ENCODE peak calls at places on chromosomes 11 and 22, in seven cellular contexts. Q is coronary artery, Y is lung, G is NB4, D is lower leg skin, U is AG09309, L is GM06990. P is an unnamed sample.
A peak's percentile ranks its signal among the peaks of the same experiment; 100 is the strongest.

GRCh38 chr11:72008728-72009127 is 10.0 kb downstream of the IL18BP start:
- DNase-seq in U (no peak), G (no peak), Y (no peak), L (no peak), D (no peak), Q (no peak), P (no peak)

GRCh38 chr11:11620966-11621880 is 582 bp downstream of the GALNT18 start:
- DNase-seq in D (no peak), U (no peak), Y (peak; percentile 39), Q (no peak), L (peak; percentile 75), G (peak; percentile 4), P (no peak)

GRCh38 chr11:95413761-95414160 is 182.8 kb upstream of the SESN3 start:
- DNase-seq in L (no peak), Q (no peak), G (no peak), U (no peak), Y (no peak), D (no peak), P (no peak)

GRCh38 chr11:5689551-5689983 is at the start of gene TRIM22:
- DNase-seq in U (peak; percentile 63), Q (no peak), Y (peak; percentile 60), G (peak; percentile 86), D (no peak), L (peak; percentile 71), P (no peak)

GRCh38 chr22:20809538-20810185 is 35.7 kb downstream of the SERPIND1 start:
- DNase-seq in U (no peak), Y (no peak), G (no peak), Q (no peak), D (no peak), L (no peak), P (no peak)

GRCh38 chr11:46889251-46889650 is 29.1 kb downstream of the LRP4 start:
- DNase-seq in U (no peak), Y (no peak), D (no peak), G (no peak), L (no peak), Q (no peak), P (no peak)

GRCh38 chr22:23073506-23074229 is 3.3 kb downstream of the GNAZ start:
- DNase-seq in U (no peak), L (no peak), Y (no peak), Q (no peak), D (peak; percentile 81), G (no peak), P (no peak)

GRCh38 chr11:65166893-65167292 is 3.1 kb upstream of the SPDYC start:
- DNase-seq in Y (no peak), Q (no peak), L (no peak), D (no peak), U (no peak), G (no peak), P (no peak)

GRCh38 chr11:2697871-2698270 is 1.9 kb downstream of the KCNQ1OT1 start:
- DNase-seq in D (no peak), Q (no peak), G (no peak), L (no peak), U (no peak), Y (no peak), P (no peak)

GRCh38 chr11:120137611-120138521 is at the start of gene TRIM29:
- DNase-seq in Q (peak; percentile 65), L (no peak), G (no peak), D (peak; percentile 91), Y (peak; percentile 33), U (no peak), P (peak; percentile 78)

GRCh38 chr22:47599753-47600152 is 837.3 kb downstream of the TBC1D22A start:
- DNase-seq in Q (no peak), U (no peak), Y (no peak), G (no peak), L (no peak), D (peak; percentile 62), P (peak; percentile 71)

GRCh38 chr22:37079158-37079557 is 27.6 kb downstream of the KCTD17 start:
- DNase-seq in Y (no peak), L (no peak), D (no peak), U (no peak), G (no peak), Q (no peak), P (no peak)

GRCh38 chr11:31995525-31996123 is 95.2 kb upstream of the RCN1 start:
- DNase-seq in Q (no peak), L (peak; percentile 15), G (peak; percentile 20), D (no peak), Y (no peak), U (peak; percentile 5), P (no peak)

GRCh38 chr22:50111056-50111455 is 21.2 kb downstream of the MOV10L1 start:
- DNase-seq in L (no peak), Y (no peak), D (no peak), G (peak; percentile 17), Q (no peak), U (no peak), P (no peak)

GRCh38 chr11:113991170-113991569 is 16.3 kb downstream of the HTR3A start:
- DNase-seq in Q (no peak), L (no peak), D (no peak), Y (no peak), U (no peak), G (peak; percentile 53), P (no peak)

GRCh38 chr11:93626038-93626437 is 35.4 kb upstream of the CEP295 start:
- DNase-seq in L (no peak), Q (no peak), U (no peak), Y (no peak), D (no peak), G (no peak), P (no peak)

GRCh38 chr22:38435960-38436359 is 19.0 kb downstream of the KCNJ4 start:
- DNase-seq in Y (no peak), L (no peak), G (no peak), U (no peak), Q (no peak), D (no peak), P (no peak)

GRCh38 chr22:38436629-38437395 is 18.2 kb downstream of the KCNJ4 start:
- DNase-seq in Q (no peak), U (no peak), L (no peak), G (no peak), D (no peak), Y (no peak), P (no peak)

GRCh38 chr22:38433871-38434270 is 21.1 kb downstream of the KCNJ4 start:
- DNase-seq in G (no peak), U (no peak), Y (no peak), D (no peak), Q (no peak), L (no peak), P (no peak)

GRCh38 chr22:38437416-38437815 is 17.6 kb downstream of the KCNJ4 start:
- DNase-seq in Q (no peak), U (no peak), G (no peak), Y (no peak), L (no peak), D (no peak), P (no peak)

GRCh38 chr22:38435010-38435409 is 20.0 kb downstream of the KCNJ4 start:
- DNase-seq in Y (no peak), L (no peak), U (no peak), Q (no peak), D (no peak), G (peak; percentile 33), P (no peak)
- TF ChIP-seq CTCF in Y (no peak), L (peak; percentile 13), U (no peak), Q (no peak), D (no peak), G (peak; percentile 16), P (no peak)

GRCh38 chr11:78907636-78908035 is 333.0 kb upstream of the NARS2 start:
- DNase-seq in Y (no peak), U (no peak), L (no peak), Q (no peak), G (no peak), D (no peak), P (no peak)

GRCh38 chr11:78898376-78898775 is 323.7 kb upstream of the NARS2 start:
- DNase-seq in Q (no peak), G (no peak), L (no peak), Y (no peak), U (no peak), D (no peak), P (no peak)

GRCh38 chr11:78901831-78902230 is 327.2 kb upstream of the NARS2 start:
- DNase-seq in D (no peak), Q (no peak), L (no peak), G (no peak), Y (no peak), U (no peak), P (no peak)

GRCh38 chr11:78905756-78906155 is 331.1 kb upstream of the NARS2 start:
- DNase-seq in U (no peak), Q (no peak), Y (no peak), L (no peak), D (no peak), G (no peak), P (no peak)

DNA sequence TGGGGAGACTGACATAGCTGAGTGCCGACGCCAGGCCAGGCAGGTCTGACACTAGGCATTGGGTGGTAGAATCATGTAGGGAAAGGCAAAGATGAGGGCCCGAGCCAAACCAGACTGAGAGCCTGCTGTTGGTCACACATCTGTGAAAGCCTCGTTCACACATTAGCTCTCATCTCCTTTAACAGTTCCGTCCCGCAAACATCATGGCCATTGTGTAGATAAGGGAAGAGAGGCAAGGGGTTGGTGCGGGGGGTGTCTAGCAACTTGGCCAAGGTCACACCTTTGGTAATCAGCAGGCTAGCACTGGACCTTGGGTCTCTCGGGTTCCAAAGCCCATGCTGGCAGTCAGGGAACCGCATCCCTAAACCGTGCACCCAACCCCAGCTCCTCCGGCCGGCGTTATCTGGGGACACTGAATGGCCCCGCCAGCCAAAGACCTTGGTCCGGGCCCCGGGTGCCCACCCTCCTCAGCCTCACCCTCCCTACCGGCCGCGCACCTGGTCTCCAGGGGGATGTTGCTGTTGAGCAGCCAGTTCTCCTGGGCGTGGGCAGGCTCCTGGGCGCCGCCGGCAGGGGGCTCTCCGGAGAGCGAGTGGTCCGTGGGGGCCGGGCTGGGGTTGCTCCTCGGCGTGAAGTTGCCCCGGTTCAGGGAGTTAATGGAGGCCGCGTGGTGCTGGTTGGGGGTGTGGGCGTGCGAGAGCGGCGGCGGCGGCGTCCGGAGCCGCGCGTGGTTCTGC is 328.3 kb upstream of the NARS2 start:
- DNase-seq in L (peak; percentile 8), U (no peak), G (no peak), D (no peak), Y (no peak), Q (no peak), P (no peak)
- TF ChIP-seq CTCF in L (peak; percentile 12), U (no peak), G (no peak), D (no peak), Y (no peak), Q (no peak), P (no peak)

DNA sequence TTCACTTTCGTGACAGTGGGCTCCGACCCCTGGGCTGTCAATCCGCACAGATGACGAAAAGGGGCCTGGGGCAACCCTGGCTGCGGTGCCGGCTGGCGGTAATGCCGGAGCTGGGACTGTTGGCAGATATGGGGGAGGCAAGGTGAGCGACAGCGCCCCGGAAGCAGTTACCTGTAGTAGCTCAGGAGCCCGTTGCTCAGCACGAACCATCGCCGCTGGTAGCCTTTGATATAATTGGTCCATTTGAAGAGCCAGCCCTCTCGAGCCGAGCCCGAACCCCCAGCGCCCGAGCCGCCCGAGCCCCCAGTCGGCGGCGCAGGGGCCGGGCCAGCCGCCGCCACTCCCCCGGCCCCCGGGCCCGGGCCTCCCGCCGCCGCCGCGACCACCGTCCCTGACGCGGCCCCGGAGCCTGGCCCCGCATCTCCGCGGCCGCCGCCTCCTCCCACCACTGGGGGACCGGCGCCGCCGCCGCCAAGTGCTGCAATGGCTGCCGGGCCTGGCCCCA is 390 bp downstream of the OSBP start:
- DNase-seq in D (peak; percentile 91), Y (peak; percentile 72), Q (peak; percentile 75), U (no peak), L (peak; percentile 50), G (peak; percentile 43), P (no peak)
- TF ChIP-seq CTCF in D (no peak), Y (no peak), Q (no peak), U (no peak), L (no peak), G (no peak), P (no peak)

GRCh38 chr11:75376175-75376574 is 23.1 kb upstream of the RPS3 start:
- DNase-seq in G (peak; percentile 60), L (no peak), D (no peak), U (no peak), Q (no peak), Y (no peak), P (no peak)
- TF ChIP-seq CTCF in G (peak; percentile 32), L (peak; percentile 7), D (no peak), U (peak; percentile 14), Q (no peak), Y (no peak), P (peak; percentile 17)